ENCODE peak calls at places on chromosomes 13 and 19, in nine cellular contexts. V is heart left ventricle, R is OCI-LY7, F is cardiac muscle cell, Y is ovary, P is suprapubic skin, J is iPS DF 6.9, G is heart right ventricle, O is astrocyte. I is an unnamed sample. For H3K36me3, the result is how much of the 10 kb centered on the place peaks cover.

GRCh38 chr19:38270587-38271167 is 6.3 kb downstream of the SPINT2 start:
- DNase-seq in V (no peak), R (no peak), F (no peak), Y (no peak), P (no peak), J (no peak), G (no peak), O (peak), I (no peak)

GRCh38 chr19:1407662-1408299 is 395 bp downstream of the DAZAP1 start:
- DNase-seq in V (peak), R (no peak), F (no peak), Y (peak), P (no peak), J (no peak), G (no peak), O (no peak), I (peak)

GRCh38 chr13:106417467-106418110 is 117.9 kb downstream of the EFNB2 start:
- DNase-seq in V (no peak), R (no peak), F (no peak), Y (no peak), P (no peak), J (no peak), G (no peak), O (no peak), I (no peak)

GRCh38 chr13:70523622-70524021 is 415.4 kb upstream of the KLHL1 start:
- DNase-seq in V (no peak), R (no peak), F (no peak), Y (no peak), P (no peak), J (no peak), G (peak), O (peak), I (no peak)

GRCh38 chr19:50050406-50051223 is 24.8 kb downstream of the ZNF473 start:
- DNase-seq in V (peak), R (peak), F (peak), Y (peak), P (peak), J (no peak), G (peak), O (peak), I (peak)

GRCh38 chr19:7734220-7735203 is 2.6 kb upstream of the CLEC4G start:
- DNase-seq in V (no peak), R (no peak), F (peak), Y (peak), P (no peak), J (no peak), G (no peak), O (no peak), I (no peak)

GRCh38 chr13:96677029-96677428 is 317.2 kb downstream of the OXGR1 start:
- DNase-seq in V (no peak), R (no peak), F (no peak), Y (no peak), P (no peak), J (no peak), G (no peak), O (no peak), I (no peak)

GRCh38 chr19:55579766-55580621 is 654 bp downstream of the ZNF579 start:
- DNase-seq in V (no peak), R (peak), F (peak), Y (peak), P (no peak), J (no peak), G (peak), O (no peak), I (no peak)

GRCh38 chr13:80338781-80339577 is 1.9 kb downstream of the SPRY2 start:
- DNase-seq in V (peak), R (no peak), F (peak), Y (peak), P (peak), J (no peak), G (peak), O (peak), I (peak)

GRCh38 chr13:98804336-98804855 is 51.9 kb upstream of the SLC15A1 start:
- DNase-seq in V (no peak), R (no peak), F (no peak), Y (no peak), P (no peak), J (no peak), G (no peak), O (no peak), I (no peak)

GRCh38 chr13:99303863-99304521 is 3.2 kb downstream of the GPR183 start:
- DNase-seq in V (no peak), R (no peak), F (no peak), Y (no peak), P (no peak), J (no peak), G (no peak), O (no peak), I (no peak)

GRCh38 chr13:36840718-36841250 is 21.8 kb downstream of the RFXAP start:
- DNase-seq in V (no peak), R (no peak), F (no peak), Y (no peak), P (no peak), J (no peak), G (no peak), O (no peak), I (no peak)

GRCh38 chr13:49315036-49315565 is 67.4 kb downstream of the CDADC1 start:
- DNase-seq in V (no peak), R (no peak), F (no peak), Y (no peak), P (no peak), J (no peak), G (no peak), O (peak), I (no peak)

GRCh38 chr13:49060698-49061387 is 85.1 kb downstream of the FNDC3A start:
- DNase-seq in V (no peak), R (no peak), F (peak), Y (no peak), P (no peak), J (no peak), G (no peak), O (no peak), I (no peak)

GRCh38 chr13:45015300-45015699 is 26.0 kb downstream of the GPALPP1 start:
- DNase-seq in V (no peak), R (no peak), F (no peak), Y (no peak), P (no peak), J (no peak), G (no peak), O (peak), I (no peak)

GRCh38 chr19:1860133-1860775 is 3.1 kb downstream of the KLF16 start:
- DNase-seq in V (no peak), R (peak), F (peak), Y (peak), P (no peak), J (no peak), G (peak), O (peak), I (no peak)

GRCh38 chr13:80475718-80476117 is 134.8 kb upstream of the SPRY2 start:
- DNase-seq in V (no peak), R (no peak), F (no peak), Y (no peak), P (no peak), J (peak), G (no peak), O (no peak), I (no peak)

GRCh38 chr13:97749174-97749573 is 204.3 kb upstream of the IPO5 start:
- DNase-seq in V (no peak), R (no peak), F (peak), Y (no peak), P (no peak), J (no peak), G (no peak), O (peak), I (no peak)

GRCh38 chr19:17538684-17539287 is 16.7 kb upstream of the COLGALT1 start:
- DNase-seq in V (no peak), R (peak), F (no peak), Y (no peak), P (no peak), J (no peak), G (no peak), O (no peak), I (no peak)

GRCh38 chr13:72864142-72865035 is 82.5 kb downstream of the PIBF1 start:
- DNase-seq in V (no peak), R (no peak), F (no peak), Y (no peak), P (no peak), J (no peak), G (no peak), O (peak), I (no peak)

GRCh38 chr13:73740681-73741080 is 393.5 kb downstream of the KLF12 start:
- DNase-seq in V (no peak), R (no peak), F (peak), Y (peak), P (no peak), J (no peak), G (peak), O (no peak), I (no peak)

GRCh38 chr19:13718733-13719132 is 45.6 kb upstream of the MRI1 start:
- DNase-seq in V (no peak), R (no peak), F (peak), Y (no peak), P (no peak), J (peak), G (no peak), O (peak), I (peak)

GRCh38 chr13:24899601-24900000 is 135.6 kb downstream of the RNF17 start:
- DNase-seq in V (no peak), R (no peak), F (no peak), Y (no peak), P (no peak), J (no peak), G (no peak), O (peak), I (no peak)

GRCh38 chr19:33524024-33524664 is 2.6 kb upstream of the PEPD start:
- DNase-seq in V (no peak), R (no peak), F (peak), Y (peak), P (no peak), J (no peak), G (no peak), O (no peak), I (no peak)
- H3K36me3 ChIP-seq in V (under half), R (under half), F (under half), Y (under half), P (under half), J (under half), G (under half), O (under half), I (under half)

DNA sequence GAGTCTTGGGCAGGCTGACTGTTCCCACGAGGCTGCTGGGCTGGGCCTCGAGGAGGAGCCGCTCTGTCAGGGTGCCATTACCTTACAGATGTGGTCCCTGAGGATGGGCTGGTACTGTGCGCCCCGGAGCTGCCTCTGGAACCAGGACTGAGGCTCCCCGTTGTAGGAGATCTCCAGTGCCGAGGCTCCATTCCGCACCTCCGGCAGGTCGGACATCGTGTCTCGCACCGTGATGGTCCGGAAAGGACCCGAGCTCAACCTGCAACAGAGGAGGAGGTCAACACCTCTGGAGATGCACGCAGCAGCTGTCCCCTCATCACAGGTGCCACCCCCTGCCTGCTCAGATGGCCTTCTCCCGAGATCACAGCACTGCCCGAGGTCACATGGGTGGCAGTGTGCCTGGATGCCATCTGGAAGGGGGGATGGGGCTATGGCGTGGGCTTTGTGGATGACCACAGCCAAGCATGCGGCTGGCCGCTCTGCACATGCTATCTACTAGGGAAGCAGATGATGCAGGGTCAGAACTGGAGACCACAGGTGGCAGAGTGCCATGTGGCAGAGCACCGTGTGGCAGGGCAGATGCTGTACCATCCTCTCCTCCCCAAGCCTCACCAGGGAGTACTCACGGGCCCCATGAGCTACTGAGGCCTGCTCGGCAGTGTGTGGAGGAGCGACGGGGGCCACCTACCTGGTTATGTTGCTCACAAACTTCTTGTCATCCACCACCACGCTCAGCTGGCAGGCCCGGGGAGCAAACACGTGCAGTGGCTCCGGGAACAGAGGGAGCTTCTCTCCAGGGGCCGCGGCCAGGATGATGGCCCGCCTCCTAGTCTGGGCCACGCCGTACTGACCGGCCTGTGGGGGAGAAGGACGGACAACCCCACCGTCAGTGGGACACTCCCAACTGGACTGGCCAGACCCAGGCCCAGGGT is 18.3 kb upstream of the EIF3G start:
- DNase-seq in V (no peak), R (no peak), F (no peak), Y (no peak), P (no peak), J (no peak), G (no peak), O (no peak), I (no peak)
- H3K36me3 ChIP-seq in V (half or more), R (half or more), F (half or more), Y (under half), P (half or more), J (half or more), G (half or more), O (under half), I (half or more)

GRCh38 chr19:47074621-47075020 is 26.2 kb upstream of the TMEM160 start:
- DNase-seq in V (no peak), R (no peak), F (no peak), Y (no peak), P (no peak), J (no peak), G (no peak), O (no peak), I (no peak)

GRCh38 chr19:47072323-47072722 is 23.9 kb upstream of the TMEM160 start:
- DNase-seq in V (peak), R (no peak), F (no peak), Y (no peak), P (no peak), J (no peak), G (no peak), O (no peak), I (no peak)

GRCh38 chr19:47071731-47072130 is 23.3 kb upstream of the TMEM160 start:
- DNase-seq in V (peak), R (no peak), F (no peak), Y (no peak), P (no peak), J (no peak), G (no peak), O (no peak), I (no peak)

GRCh38 chr19:47075179-47075811 is 26.9 kb upstream of the TMEM160 start:
- DNase-seq in V (no peak), R (no peak), F (no peak), Y (no peak), P (no peak), J (no peak), G (no peak), O (no peak), I (no peak)

GRCh38 chr19:47073574-47073973 is 25.1 kb upstream of the TMEM160 start:
- DNase-seq in V (peak), R (no peak), F (no peak), Y (no peak), P (no peak), J (no peak), G (no peak), O (no peak), I (no peak)
- H3K36me3 ChIP-seq in V (half or more), R (half or more), F (under half), Y (under half), P (half or more), J (under half), G (under half), O (under half), I (half or more)

GRCh38 chr19:3516675-3517207 is 10.6 kb downstream of the FZR1 start:
- DNase-seq in V (no peak), R (peak), F (no peak), Y (no peak), P (no peak), J (no peak), G (no peak), O (no peak), I (no peak)
- H3K36me3 ChIP-seq in V (under half), R (under half), F (under half), Y (under half), P (under half), J (under half), G (under half), O (under half), I (under half)

DNA sequence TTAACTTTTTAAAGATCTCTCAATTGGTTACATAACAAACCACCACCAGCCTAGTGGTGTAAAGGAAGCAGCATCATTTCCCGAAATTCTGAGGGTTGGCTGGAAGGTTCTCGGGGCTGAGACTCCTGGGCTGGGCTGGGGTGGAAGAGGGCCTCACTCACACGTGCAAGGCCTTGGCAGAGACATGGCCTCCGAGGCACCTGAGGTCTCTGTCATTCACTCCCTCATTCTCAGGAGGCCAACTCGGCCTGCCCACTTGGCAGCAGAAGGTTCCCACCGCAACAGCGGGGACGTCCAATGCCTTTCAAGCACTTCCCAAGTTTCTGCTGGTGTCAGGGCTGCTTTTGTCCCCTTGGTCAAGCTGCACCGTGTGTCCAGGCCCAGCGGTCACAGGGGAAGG is 18.6 kb upstream of the RASA3 start:
- DNase-seq in V (no peak), R (no peak), F (no peak), Y (no peak), P (no peak), J (no peak), G (no peak), O (no peak), I (no peak)
- H3K36me3 ChIP-seq in V (under half), R (under half), F (under half), Y (under half), P (under half), J (under half), G (under half), O (under half), I (under half)

GRCh38 chr13:33723365-33723764 is 94.6 kb upstream of the RFC3 start:
- DNase-seq in V (no peak), R (no peak), F (peak), Y (no peak), P (no peak), J (no peak), G (no peak), O (no peak), I (no peak)

GRCh38 chr13:33723772-33724435 is 94.0 kb upstream of the RFC3 start:
- DNase-seq in V (peak), R (peak), F (peak), Y (peak), P (no peak), J (peak), G (peak), O (peak), I (peak)

GRCh38 chr13:33725340-33725739 is 92.6 kb upstream of the RFC3 start:
- DNase-seq in V (no peak), R (no peak), F (no peak), Y (no peak), P (no peak), J (no peak), G (no peak), O (no peak), I (no peak)

GRCh38 chr13:33722216-33722900 is 95.6 kb upstream of the RFC3 start:
- DNase-seq in V (no peak), R (no peak), F (peak), Y (no peak), P (no peak), J (no peak), G (no peak), O (no peak), I (no peak)

DNA sequence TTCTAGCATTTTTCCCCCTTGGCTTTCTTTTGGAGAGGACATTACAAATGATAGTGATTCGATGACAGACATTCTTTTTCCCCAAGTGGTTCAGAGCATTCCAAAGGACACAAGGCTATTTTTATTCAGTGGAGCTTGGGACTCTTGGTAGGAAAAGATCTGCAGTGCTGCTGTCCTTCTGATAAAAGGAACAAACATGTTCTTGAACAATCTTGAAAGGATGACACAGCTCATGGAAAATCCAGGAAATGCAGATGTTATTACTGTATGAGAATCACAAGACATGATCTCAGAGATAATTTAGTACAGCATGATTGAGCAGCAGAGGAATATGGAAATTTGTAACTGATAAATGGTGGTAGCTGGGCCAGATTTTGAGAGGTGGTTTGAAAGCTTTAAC is 96.2 kb upstream of the RFC3 start:
- DNase-seq in V (no peak), R (no peak), F (peak), Y (no peak), P (no peak), J (no peak), G (peak), O (peak), I (no peak)
- H3K36me3 ChIP-seq in V (under half), R (under half), F (under half), Y (under half), P (under half), J (under half), G (under half), O (under half), I (under half)

GRCh38 chr19:47264629-47265028 is 8.3 kb downstream of the CCDC9 start:
- DNase-seq in V (no peak), R (no peak), F (no peak), Y (no peak), P (no peak), J (no peak), G (no peak), O (no peak), I (no peak)

GRCh38 chr19:47267350-47267759 is 7.3 kb upstream of the INAFM1 start:
- DNase-seq in V (no peak), R (no peak), F (no peak), Y (no peak), P (no peak), J (no peak), G (no peak), O (no peak), I (no peak)

GRCh38 chr19:47269596-47269995 is 5.1 kb upstream of the INAFM1 start:
- DNase-seq in V (no peak), R (no peak), F (no peak), Y (no peak), P (no peak), J (no peak), G (no peak), O (no peak), I (no peak)

GRCh38 chr19:47268028-47268427 is 6.7 kb upstream of the INAFM1 start:
- DNase-seq in V (no peak), R (no peak), F (no peak), Y (no peak), P (no peak), J (no peak), G (no peak), O (no peak), I (no peak)

GRCh38 chr19:47266401-47266885 is 8.2 kb upstream of the INAFM1 start:
- DNase-seq in V (no peak), R (no peak), F (no peak), Y (no peak), P (no peak), J (no peak), G (no peak), O (no peak), I (no peak)
- H3K36me3 ChIP-seq in V (half or more), R (half or more), F (under half), Y (under half), P (half or more), J (under half), G (under half), O (under half), I (half or more)